ENCODE peak calls at places on chromosomes 1 and 21, in five cellular contexts. N is cardiac fibroblast, H is AG09309, V is tibial artery, Z is GM23338. P is an unnamed sample.

GRCh38 chr21:27511241-27511640 is 544.4 kb upstream of the ADAMTS5 start:
- DNase-seq in N (no peak), Z (no peak), V (no peak), H (no peak), P (no peak)

GRCh38 chr1:111334169-111334568 is 43.5 kb downstream of the CHIA start:
- DNase-seq in N (peak; percentile 69), H (peak; percentile 23), V (no peak), Z (peak; percentile 80), P (no peak)

GRCh38 chr1:87155180-87155579 is 173.5 kb upstream of the LMO4 start:
- DNase-seq in V (no peak), N (no peak), Z (no peak), H (no peak), P (no peak)

GRCh38 chr1:179754031-179754624 is 11.0 kb downstream of the FAM163A start:
- DNase-seq in Z (no peak), N (peak; percentile 86), H (peak; percentile 44), V (no peak), P (no peak)

GRCh38 chr1:219575563-219575962 is 37.3 kb downstream of the ZC3H11B start:
- DNase-seq in V (no peak), H (no peak), Z (no peak), N (no peak), P (no peak)

GRCh38 chr1:205668951-205669340 is 11.4 kb downstream of the SLC45A3 start:
- DNase-seq in V (no peak), N (no peak), H (no peak), Z (no peak), P (no peak)

GRCh38 chr1:15526021-15526489 is 593 bp upstream of the DNAJC16 start:
- DNase-seq in N (no peak), V (peak; percentile 71), Z (peak; percentile 45), H (no peak), P (no peak)

GRCh38 chr21:38753114-38754100 is 52.3 kb upstream of the ETS2 start:
- DNase-seq in Z (no peak), H (no peak), N (no peak), V (no peak), P (no peak)

GRCh38 chr1:55611123-55611522 is 396.0 kb upstream of the USP24 start:
- DNase-seq in V (no peak), H (no peak), Z (no peak), N (peak; percentile 62), P (no peak)

GRCh38 chr1:157117527-157118057 is 18.0 kb upstream of the ETV3L start:
- DNase-seq in Z (no peak), V (peak; percentile 31), H (no peak), N (no peak), P (no peak)

GRCh38 chr1:89347296-89347695 is 16.6 kb upstream of the GBP6 start:
- DNase-seq in H (no peak), V (no peak), Z (no peak), N (no peak), P (no peak)

GRCh38 chr1:4344065-4344753 is 310.2 kb upstream of the AJAP1 start:
- DNase-seq in H (no peak), V (no peak), N (no peak), Z (no peak), P (no peak)

GRCh38 chr1:46301406-46302090 is 1.9 kb downstream of the LRRC41 start:
- DNase-seq in H (no peak), Z (peak; percentile 54), V (no peak), N (peak; percentile 58), P (peak; percentile 59)

GRCh38 chr1:198162091-198162767 is 5.4 kb downstream of the NEK7 start:
- DNase-seq in N (no peak), Z (no peak), H (no peak), V (no peak), P (no peak)

DNA sequence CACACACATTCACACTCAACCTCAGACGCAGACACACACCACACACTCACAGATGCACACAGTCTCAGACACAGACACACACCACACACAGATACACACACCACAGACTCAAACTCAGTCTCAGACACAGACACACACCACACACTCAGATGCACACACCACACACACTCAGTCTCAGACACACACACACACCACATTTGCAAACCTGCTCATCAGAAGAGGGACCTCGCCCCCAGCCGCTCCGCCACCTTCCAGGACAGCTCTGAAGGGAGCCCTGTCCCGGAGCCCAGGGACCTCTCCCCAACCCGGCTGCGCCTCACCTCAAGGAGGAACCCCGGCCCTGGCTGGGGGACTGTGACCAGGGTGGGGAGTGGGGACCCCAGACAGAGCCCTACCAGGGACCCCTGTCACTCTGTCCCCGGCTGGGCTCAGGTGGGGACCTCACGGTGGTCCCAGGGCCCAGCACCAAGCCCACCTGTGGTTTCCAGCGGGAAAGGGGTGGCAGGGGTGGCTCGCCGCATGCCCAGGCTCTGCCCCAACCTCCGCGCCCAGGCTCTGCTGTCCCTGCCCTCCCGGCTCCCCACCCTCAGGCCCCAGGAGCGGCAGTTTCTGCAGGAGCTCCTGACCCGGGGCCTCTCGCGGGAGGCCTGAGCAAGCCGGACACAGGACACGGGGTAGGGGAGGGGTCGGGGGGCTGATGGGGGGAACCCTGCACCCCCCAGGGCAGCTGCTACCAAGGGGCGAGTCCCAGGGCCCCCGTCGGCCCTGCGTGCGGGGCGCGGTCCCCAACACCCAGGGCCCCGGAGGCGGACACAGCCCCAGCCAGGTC is 701 bp upstream of the COL6A2 start:
- DNase-seq in V (peak; percentile 75), Z (peak; percentile 48), N (no peak), H (no peak), P (no peak)
- H3K4me3 ChIP-seq in V (peak overlapping the region; percentile 97), Z (peak overlapping the region; percentile 66), N (peak overlapping the region; percentile 82), H (peak overlapping the region; percentile 75), P (peak overlapping the region; percentile 40)

GRCh38 chr1:119731741-119732430 is 20.2 kb downstream of the PHGDH start:
- DNase-seq in V (no peak), Z (no peak), H (no peak), N (no peak), P (no peak)

GRCh38 chr1:119731060-119731459 is 19.3 kb downstream of the PHGDH start:
- DNase-seq in N (no peak), H (no peak), Z (no peak), V (no peak), P (no peak)

GRCh38 chr1:119728007-119728406 is 16.3 kb downstream of the PHGDH start:
- DNase-seq in H (no peak), V (no peak), Z (no peak), N (no peak), P (no peak)

GRCh38 chr1:119725626-119726025 is 13.9 kb downstream of the PHGDH start:
- DNase-seq in H (no peak), Z (no peak), V (no peak), N (no peak), P (no peak)

DNA sequence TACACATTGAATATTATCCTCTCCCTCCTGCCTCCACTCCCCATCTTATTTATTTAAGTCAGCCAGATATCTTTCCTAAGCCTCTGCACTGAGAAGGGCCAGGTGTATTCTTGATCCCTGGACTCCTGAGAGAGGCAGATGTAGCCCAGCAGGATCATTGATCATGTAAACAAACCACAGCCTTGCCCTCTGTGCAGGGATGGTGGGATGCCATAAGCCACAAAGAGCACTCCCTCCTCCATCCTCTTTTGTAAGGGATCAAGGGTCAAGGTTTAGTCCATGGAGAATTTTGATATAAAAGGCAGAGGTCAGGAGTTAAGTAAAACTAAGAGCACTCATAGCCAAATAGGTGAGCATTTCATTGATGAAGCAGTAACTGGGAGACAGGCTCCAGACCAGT is 17.3 kb downstream of the PHGDH start:
- DNase-seq in H (no peak), V (no peak), N (no peak), Z (no peak), P (no peak)
- H3K4me3 ChIP-seq in H (no peak overlapping the region), V (no peak overlapping the region), N (no peak overlapping the region), Z (no peak overlapping the region), P (no peak overlapping the region)

GRCh38 chr1:226060427-226060826 is 2.1 kb upstream of the H3-3A start:
- DNase-seq in Z (no peak), V (no peak), N (no peak), H (no peak), P (no peak)
- H3K4me3 ChIP-seq in Z (no peak overlapping the region), V (no peak overlapping the region), N (no peak overlapping the region), H (no peak overlapping the region), P (no peak overlapping the region)

GRCh38 chr1:220880367-220880680 is 1.1 kb downstream of the HLX start:
- DNase-seq in N (peak; percentile 25), Z (no peak), H (no peak), V (no peak), P (no peak)
- H3K4me3 ChIP-seq in N (peak overlapping the region; percentile 84), Z (peak overlapping the region; percentile 57), H (peak overlapping the region; percentile 61), V (peak overlapping the region; percentile 68), P (peak overlapping the region; percentile 75)

DNA sequence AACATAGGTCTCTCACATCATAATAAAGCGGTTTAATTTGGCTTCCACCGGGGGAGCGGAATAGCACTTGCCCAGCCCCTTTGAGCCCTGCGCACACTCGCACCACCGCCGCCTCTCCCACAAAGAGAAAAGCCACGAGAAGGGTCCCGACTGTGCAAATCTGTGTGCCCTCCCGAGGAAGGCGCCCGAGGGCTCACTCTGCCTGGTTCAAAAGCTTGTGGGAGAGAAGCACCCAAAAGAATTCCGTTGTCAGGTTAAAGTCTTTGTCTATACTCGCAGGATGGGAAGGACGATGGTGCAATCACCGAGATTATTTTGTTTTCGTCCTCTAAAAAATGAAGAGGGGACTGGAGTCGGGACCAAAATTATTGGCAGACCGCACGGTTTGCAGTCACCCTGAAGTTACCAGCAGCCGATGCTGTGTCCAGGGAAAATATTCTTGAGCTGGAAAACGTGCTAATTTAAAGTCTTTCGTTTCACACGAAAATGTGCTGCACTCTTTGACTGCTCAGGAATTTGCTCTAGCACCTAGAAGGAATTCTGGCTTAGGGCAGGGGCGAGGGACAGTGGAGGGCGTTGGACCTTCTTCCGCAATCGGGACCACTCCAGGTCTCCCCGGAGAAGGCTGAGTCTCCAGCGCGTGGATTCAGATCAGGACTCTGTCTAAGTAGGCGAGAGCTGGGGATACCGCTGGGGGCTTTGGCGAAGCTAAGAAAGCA is 6.6 kb upstream of the SIM2 start:
- DNase-seq in Z (peak; percentile 36), N (no peak), V (no peak), H (no peak), P (no peak)
- H3K4me3 ChIP-seq in Z (peak overlapping the region; percentile 59), N (no peak overlapping the region), V (no peak overlapping the region), H (no peak overlapping the region), P (no peak overlapping the region)

GRCh38 chr1:44725309-44725698 is 5.7 kb downstream of the RNU5D-1 start:
- DNase-seq in H (no peak), N (no peak), V (no peak), Z (no peak), P (no peak)

GRCh38 chr1:44733784-44734183 is 2.8 kb upstream of the RNU5D-1 start:
- DNase-seq in N (no peak), Z (no peak), V (no peak), H (no peak), P (no peak)

GRCh38 chr1:44733365-44733764 is 2.4 kb upstream of the RNU5D-1 start:
- DNase-seq in Z (no peak), N (peak; percentile 85), V (no peak), H (no peak), P (no peak)

GRCh38 chr1:44735992-44736391 is 3.6 kb upstream of the KIF2C start:
- DNase-seq in H (no peak), V (no peak), N (no peak), Z (no peak), P (no peak)

GRCh38 chr1:44730741-44731512 is at the start of gene RNU5D-1:
- DNase-seq in N (peak; percentile 99), H (peak; percentile 92), Z (peak; percentile 98), V (peak; percentile 96), P (peak; percentile 95)
- H3K4me3 ChIP-seq in N (no peak within 1 kb of the TSS), H (no peak within 1 kb of the TSS), Z (no peak within 1 kb of the TSS), V (peak within 1 kb of the TSS; percentile 29), P (peak within 1 kb of the TSS; percentile 50)

GRCh38 chr21:33644383-33645074 is 2.2 kb downstream of the ITSN1 start:
- DNase-seq in N (peak; percentile 91), H (peak; percentile 81), Z (peak; percentile 22), V (no peak), P (no peak)
- H3K4me3 ChIP-seq in N (peak overlapping the region; percentile 75), H (peak overlapping the region; percentile 69), Z (peak overlapping the region; percentile 52), V (peak overlapping the region; percentile 94), P (peak overlapping the region; percentile 78)

P was measured in dorsolateral prefrontal cortex.